ENCODE peak calls at places on chromosomes 5 and 9, in ten cellular contexts. O is lower lobe of right lung, K is OCI-LY7, D is mesothelial cell of epicardium, Q is choroid plexus epithelial cell, A is ovary, G is GM10248, E is GM12878, S is glutamatergic neuron, F is lung. M is an unnamed sample.

GRCh38 chr5:155773680-155774079 is 553.3 kb upstream of the SGCD start:
- DNase-seq in A (no peak), G (no peak), S (no peak), O (no peak), K (no peak), F (no peak), Q (no peak), D (no peak), E (no peak), M (no peak)

GRCh38 chr9:27371382-27371781 is 74.4 kb upstream of the EQTN start:
- DNase-seq in D (no peak), G (no peak), E (no peak), K (no peak), F (no peak), O (no peak), Q (no peak), A (no peak), S (no peak), M (no peak)

GRCh38 chr9:79858509-79858908 is 286.7 kb downstream of the TLE4 start:
- DNase-seq in O (no peak), F (no peak), S (no peak), G (no peak), K (no peak), E (no peak), A (no peak), D (no peak), Q (peak; percentile 28), M (peak; percentile 27)

GRCh38 chr5:102813740-102814139 is 58.6 kb downstream of the PAM start:
- DNase-seq in E (no peak), G (no peak), F (no peak), S (no peak), O (no peak), A (no peak), D (no peak), Q (no peak), K (no peak), M (no peak)

GRCh38 chr5:156888520-156888919 is 38.4 kb downstream of the PPP1R2B start:
- DNase-seq in A (no peak), E (peak; percentile 50), D (no peak), Q (no peak), F (no peak), O (no peak), G (no peak), K (no peak), S (no peak), M (no peak)

GRCh38 chr9:114283551-114284111 is 39.3 kb upstream of the ORM1 start:
- DNase-seq in E (no peak), A (peak; percentile 31), K (no peak), G (no peak), Q (no peak), D (no peak), F (no peak), O (peak; percentile 25), S (peak; percentile 10), M (no peak)

GRCh38 chr9:133188006-133188842 is 20.8 kb downstream of the OBP2B start:
- DNase-seq in Q (peak; percentile 13), S (peak; percentile 66), D (peak; percentile 42), G (peak; percentile 40), E (no peak), K (peak; percentile 45), F (no peak), A (no peak), O (no peak), M (no peak)

GRCh38 chr9:126152622-126153362 is 173.8 kb upstream of the MVB12B start:
- DNase-seq in F (peak; percentile 18), O (no peak), K (no peak), S (no peak), G (peak; percentile 3), D (no peak), E (no peak), A (no peak), Q (no peak), M (peak; percentile 2)

GRCh38 chr5:52977264-52977897 is 11.8 kb upstream of the ITGA2 start:
- DNase-seq in E (no peak), Q (no peak), F (no peak), A (no peak), O (no peak), D (no peak), G (no peak), K (no peak), S (no peak), M (no peak)

GRCh38 chr9:121294181-121294743 is 26.3 kb downstream of the GSN start:
- DNase-seq in K (no peak), Q (no peak), E (no peak), S (no peak), G (no peak), D (no peak), F (no peak), O (no peak), A (no peak), M (no peak)

GRCh38 chr5:171757853-171758535 is 27.6 kb upstream of the SMIM23 start:
- DNase-seq in F (no peak), O (no peak), K (no peak), E (no peak), S (no peak), A (no peak), G (no peak), D (no peak), Q (peak; percentile 93), M (no peak)

GRCh38 chr9:94916956-94917355 is 190.5 kb downstream of the AOPEP start:
- DNase-seq in A (peak; percentile 20), S (no peak), Q (no peak), E (no peak), D (no peak), G (no peak), O (no peak), F (no peak), K (no peak), M (no peak)

GRCh38 chr9:114059047-114059803 is 18.9 kb downstream of the AMBP start:
- DNase-seq in K (no peak), Q (peak; percentile 24), O (no peak), S (peak; percentile 57), D (no peak), E (no peak), G (no peak), A (no peak), F (no peak), M (no peak)

GRCh38 chr5:117488976-117489500 is 914.4 kb upstream of the SEMA6A start:
- DNase-seq in O (no peak), S (no peak), E (no peak), D (no peak), A (no peak), K (no peak), Q (no peak), F (no peak), G (no peak), M (no peak)

GRCh38 chr5:157366741-157367684 is 93.0 kb upstream of the NIPAL4 start:
- DNase-seq in E (no peak), S (peak; percentile 70), K (peak; percentile 31), Q (peak; percentile 92), A (no peak), F (no peak), O (no peak), D (no peak), G (no peak), M (no peak)

GRCh38 chr5:79182141-79182540 is 53.8 kb upstream of the JMY start:
- DNase-seq in D (no peak), K (no peak), F (no peak), G (no peak), A (no peak), E (no peak), Q (no peak), S (no peak), O (no peak), M (no peak)

DNA sequence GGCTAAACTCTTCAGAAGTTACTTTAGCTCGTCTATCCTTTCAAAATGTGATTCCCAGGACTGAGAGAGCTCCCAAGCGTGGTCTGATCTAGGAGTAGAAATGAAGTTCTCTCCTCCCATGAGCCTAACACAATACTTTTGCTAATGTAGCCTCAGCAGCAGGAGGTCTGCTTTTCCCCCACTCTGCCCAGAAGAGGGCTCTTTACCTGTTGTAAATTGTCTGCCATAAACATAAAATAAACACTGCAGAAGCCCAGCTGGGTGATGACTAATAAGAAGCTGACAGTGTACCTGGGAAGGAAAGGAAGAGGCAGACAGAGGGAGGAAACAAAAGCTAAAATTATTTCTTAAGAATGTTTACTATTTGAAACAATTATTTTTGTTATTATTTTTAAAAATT is 15.4 kb downstream of the SLC36A3 start:
- DNase-seq in A (no peak), G (peak; percentile 23), O (no peak), E (no peak), S (no peak), Q (no peak), F (no peak), K (peak; percentile 44), D (no peak), M (peak; percentile 23)
- TF ChIP-seq CTCF in A (no peak), G (peak; percentile 35), O (no peak), E (peak; percentile 28), S (no peak), Q (peak; percentile 7), F (no peak), K (peak; percentile 73), D (no peak), M (peak; percentile 39)

GRCh38 chr5:139273572-139274264 is 19.8 kb upstream of the MATR3 start:
- DNase-seq in O (peak; percentile 93), A (peak; percentile 85), F (peak; percentile 88), D (peak; percentile 50), K (peak; percentile 92), G (peak; percentile 97), S (peak; percentile 90), Q (peak; percentile 89), E (peak; percentile 61), M (peak; percentile 93)
- TF ChIP-seq CTCF in O (peak; percentile 46), A (no peak), F (no peak), D (no peak), K (peak; percentile 29), G (no peak), S (no peak), Q (peak; percentile 9), E (peak; percentile 25), M (no peak)

GRCh38 chr5:103827976-103828375 is 265.4 kb upstream of the NUDT12 start:
- DNase-seq in F (no peak), E (no peak), K (no peak), G (no peak), D (no peak), S (no peak), O (no peak), A (no peak), Q (no peak), M (no peak)

GRCh38 chr5:103834216-103834615 is 271.6 kb upstream of the NUDT12 start:
- DNase-seq in D (no peak), O (no peak), K (no peak), Q (no peak), E (no peak), G (no peak), F (no peak), S (no peak), A (no peak), M (no peak)

GRCh38 chr5:103829585-103829984 is 267.0 kb upstream of the NUDT12 start:
- DNase-seq in O (no peak), E (no peak), F (no peak), Q (peak; percentile 29), D (no peak), G (no peak), S (peak; percentile 43), A (no peak), K (no peak), M (peak; percentile 14)
- TF ChIP-seq CTCF in O (no peak), E (peak; percentile 40), F (no peak), Q (peak; percentile 72), D (peak; percentile 48), G (peak; percentile 36), S (peak; percentile 70), A (no peak), K (peak; percentile 79), M (peak; percentile 59)

DNA sequence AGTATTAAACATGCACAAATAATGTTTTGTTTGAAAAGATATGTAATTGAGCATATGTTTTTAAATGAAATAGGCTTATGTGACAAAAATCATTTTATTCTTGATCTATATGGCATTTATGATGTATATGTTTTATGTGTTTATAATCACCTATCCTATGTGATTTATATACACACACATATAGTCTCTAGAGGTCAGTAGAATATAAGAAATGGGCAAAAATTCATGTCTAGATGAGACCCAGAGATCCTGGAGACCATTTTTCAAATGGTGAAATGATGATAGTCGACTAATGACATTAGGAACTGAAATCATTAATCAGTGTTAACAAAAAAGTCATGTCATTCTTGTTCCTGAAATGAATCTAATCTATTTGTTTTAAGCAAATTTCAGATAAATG is 709.2 kb upstream of the WWC1 start:
- DNase-seq in Q (peak; percentile 47), F (no peak), G (no peak), K (no peak), D (no peak), E (no peak), O (no peak), A (no peak), S (no peak), M (no peak)
- TF ChIP-seq CTCF in Q (peak; percentile 36), F (no peak), G (peak; percentile 8), K (peak; percentile 16), D (no peak), E (no peak), O (no peak), A (no peak), S (no peak), M (no peak)